ENCODE peak calls at places on chromosomes 1 and 21, in six cellular contexts. V, H, L, M, S and I are unnamed samples.

GRCh38 chr1:199546323-199546722 is 481.2 kb upstream of the NR5A2 start:
- DNase-seq in L (no peak), S (no peak), H (no peak), M (no peak), V (no peak), I (no peak)

GRCh38 chr1:43421976-43422750 is 31.6 kb downstream of the HYI start:
- DNase-seq in M (no peak), L (no peak), V (peak), H (peak), S (no peak), I (no peak)

GRCh38 chr1:32953495-32953894 is 11.1 kb downstream of the RNF19B start:
- DNase-seq in S (no peak), L (no peak), H (no peak), V (no peak), M (no peak), I (no peak)

GRCh38 chr1:101567582-101568189 is 330.9 kb downstream of the S1PR1 start:
- DNase-seq in S (no peak), L (no peak), M (peak), H (peak), V (peak), I (no peak)

GRCh38 chr21:15293251-15293650 is 228.5 kb upstream of the NRIP1 start:
- DNase-seq in V (peak), S (no peak), H (no peak), M (no peak), L (no peak), I (no peak)

GRCh38 chr1:45864765-45865164 is 61.4 kb downstream of the MAST2 start:
- DNase-seq in H (no peak), S (no peak), V (no peak), M (no peak), L (no peak), I (no peak)

GRCh38 chr1:171663854-171664550 is 11.5 kb upstream of the MYOC start:
- DNase-seq in S (no peak), V (no peak), L (no peak), M (no peak), H (no peak), I (no peak)

GRCh38 chr1:172381981-172382380 is 38.5 kb upstream of the C1orf105 start:
- DNase-seq in H (no peak), M (no peak), L (no peak), V (no peak), S (no peak), I (no peak)

GRCh38 chr1:150161747-150162581 is 12.2 kb downstream of the PLEKHO1 start:
- DNase-seq in L (no peak), S (peak), H (no peak), V (peak), M (no peak), I (no peak)

GRCh38 chr1:231778009-231778719 is 151.6 kb downstream of the DISC1 start:
- DNase-seq in L (no peak), S (no peak), H (no peak), M (no peak), V (no peak), I (no peak)

GRCh38 chr21:25647632-25648031 is 8.6 kb downstream of the JAM2 start:
- DNase-seq in L (no peak), M (no peak), V (no peak), H (no peak), S (no peak), I (no peak)

GRCh38 chr1:92691937-92692336 is 93.0 kb downstream of the EVI5 start:
- DNase-seq in H (no peak), M (no peak), L (no peak), V (no peak), S (no peak), I (no peak)

GRCh38 chr1:77509051-77509492 is 173.4 kb downstream of the ZZZ3 start:
- DNase-seq in V (no peak), H (no peak), L (no peak), S (no peak), M (no peak), I (no peak)

GRCh38 chr1:234322979-234323378 is 50.3 kb upstream of the COA6 start:
- DNase-seq in H (peak), V (peak), L (no peak), M (no peak), S (no peak), I (no peak)

GRCh38 chr1:207429963-207430362 is 24.2 kb upstream of the CR2 start:
- DNase-seq in H (no peak), M (no peak), L (no peak), S (no peak), V (no peak), I (no peak)

GRCh38 chr1:203057831-203058673 is 27.8 kb downstream of the MYOG start:
- DNase-seq in S (no peak), V (no peak), L (no peak), H (no peak), M (no peak), I (no peak)

GRCh38 chr1:230382060-230382491 is 44.1 kb downstream of the PGBD5 start:
- DNase-seq in V (peak), L (no peak), H (peak), S (no peak), M (no peak), I (no peak)

GRCh38 chr1:230379928-230380327 is 46.2 kb downstream of the PGBD5 start:
- DNase-seq in V (no peak), M (no peak), L (no peak), S (no peak), H (no peak), I (no peak)

GRCh38 chr1:230379462-230379861 is 46.7 kb downstream of the PGBD5 start:
- DNase-seq in H (no peak), L (no peak), S (no peak), V (no peak), M (no peak), I (no peak)

GRCh38 chr1:230381564-230381963 is 44.6 kb downstream of the PGBD5 start:
- DNase-seq in S (no peak), H (no peak), L (no peak), M (no peak), V (no peak), I (no peak)

DNA sequence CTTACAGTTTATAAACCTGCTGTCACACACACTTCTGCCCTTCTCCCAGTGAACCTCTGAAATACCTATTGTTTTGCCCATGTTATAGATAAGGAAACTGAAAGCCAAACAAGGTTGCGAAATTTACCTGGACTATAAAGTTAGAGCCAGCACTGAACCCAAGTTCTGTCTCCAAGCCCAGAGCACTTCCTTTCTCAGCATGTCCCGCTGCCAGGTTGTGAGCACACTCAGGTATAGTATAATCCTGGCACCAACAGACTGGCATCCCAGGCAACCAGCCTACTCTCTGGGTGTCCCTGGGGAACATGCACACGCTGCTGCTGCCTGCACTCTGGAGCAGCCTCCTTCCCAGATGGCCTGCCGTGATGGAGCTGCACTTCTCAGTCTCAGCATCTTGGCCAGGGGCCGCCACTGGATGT is 45.1 kb downstream of the PGBD5 start:
- DNase-seq in L (no peak), V (no peak), H (no peak), S (no peak), M (no peak), I (no peak)
- H3K27ac ChIP-seq in L (peak), V (no peak), H (no peak), S (no peak), M (no peak), I (peak)

GRCh38 chr1:185213086-185213485 is 56.1 kb downstream of the SWT1 start:
- DNase-seq in H (no peak), M (no peak), V (no peak), L (no peak), S (no peak), I (no peak)
- H3K27ac ChIP-seq in H (no peak), M (no peak), V (no peak), L (no peak), S (no peak), I (no peak)

GRCh38 chr1:195962051-195962450 is 646.2 kb downstream of the KCNT2 start:
- DNase-seq in S (no peak), H (no peak), L (no peak), M (no peak), V (no peak), I (no peak)

GRCh38 chr1:195970209-195970608 is 638.0 kb downstream of the KCNT2 start:
- DNase-seq in V (no peak), S (no peak), L (no peak), H (no peak), M (no peak), I (no peak)

GRCh38 chr1:195965036-195965435 is 643.2 kb downstream of the KCNT2 start:
- DNase-seq in H (no peak), S (no peak), M (no peak), V (no peak), L (no peak), I (no peak)

GRCh38 chr1:195960580-195960979 is 647.7 kb downstream of the KCNT2 start:
- DNase-seq in M (no peak), H (no peak), L (no peak), V (peak), S (no peak), I (no peak)

DNA sequence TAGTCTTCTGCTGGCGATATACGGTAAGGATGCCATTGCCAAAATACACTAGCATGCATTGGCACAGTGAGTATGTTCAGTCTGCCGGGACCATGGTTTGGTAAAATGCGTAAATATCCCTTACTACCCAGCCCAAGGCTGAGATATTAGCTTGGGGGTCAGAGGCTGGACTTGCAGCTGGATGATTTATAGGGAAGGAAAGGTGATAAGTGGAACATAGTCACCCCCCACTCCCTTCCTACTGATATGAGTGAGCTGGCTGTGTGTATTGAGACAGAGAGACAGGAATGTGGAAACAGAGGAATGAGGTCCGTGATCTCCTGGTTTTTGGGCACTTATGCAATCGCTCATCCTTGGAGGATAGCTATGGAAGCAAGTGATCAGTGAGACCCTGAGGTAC is 642.8 kb downstream of the KCNT2 start:
- DNase-seq in M (no peak), S (no peak), L (no peak), V (no peak), H (no peak), I (no peak)
- H3K27ac ChIP-seq in M (no peak), S (no peak), L (no peak), V (no peak), H (no peak), I (no peak)

GRCh38 chr21:42652527-42653491 is 612 bp upstream of the PDE9A start:
- DNase-seq in L (peak), M (peak), H (peak), V (peak), S (peak), I (no peak)
- H3K27ac ChIP-seq in L (peak), M (peak), H (no peak), V (no peak), S (peak), I (peak)

DNA sequence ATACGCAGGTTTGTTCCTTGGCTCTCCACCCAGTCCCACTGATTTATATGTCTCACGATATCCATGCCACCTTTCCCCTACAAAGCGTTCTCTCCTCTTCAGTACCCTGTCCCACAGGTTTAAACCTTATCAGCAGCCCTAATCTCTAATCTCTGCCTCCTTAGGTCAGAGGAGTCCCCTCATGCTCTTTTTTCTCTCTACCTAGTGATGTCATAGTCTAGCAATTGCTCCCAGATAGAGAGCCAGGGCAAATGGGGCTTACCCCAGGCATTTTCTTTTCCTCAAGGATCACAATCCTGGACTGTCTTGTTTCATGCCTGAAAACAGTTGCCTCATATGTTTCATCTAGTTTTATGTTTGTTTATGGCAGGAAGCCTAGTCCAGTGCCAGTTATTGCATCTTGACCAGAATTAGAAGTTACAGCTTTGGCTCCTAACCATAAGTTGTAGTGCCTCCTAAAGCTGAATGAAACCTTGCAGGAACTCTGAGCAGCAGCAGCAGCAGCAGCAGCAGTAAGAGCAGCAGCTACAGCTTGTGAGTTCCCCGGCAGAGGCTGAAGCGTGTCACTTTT is 26.6 kb upstream of the TP53BP2 start:
- DNase-seq in S (no peak), H (no peak), M (no peak), V (no peak), L (no peak), I (no peak)
- H3K27ac ChIP-seq in S (no peak), H (no peak), M (no peak), V (no peak), L (no peak), I (no peak)